ENCODE peak calls at places on chromosome 21, in nine cellular contexts. M, G, Z, O, H, W, B, T and K are unnamed samples.

GRCh38 chr21:25911730-25912401 is 177.1 kb downstream of the GABPA start:
- DNase-seq in W (peak; percentile 44), Z (peak; percentile 6), H (no peak), T (no peak), M (no peak), G (no peak), O (no peak), B (no peak), K (no peak)

GRCh38 chr21:46058339-46059145 is 39.4 kb upstream of the COL6A2 start:
- DNase-seq in T (no peak), M (no peak), B (no peak), O (no peak), H (peak; percentile 24), W (no peak), G (peak; percentile 24), Z (no peak), K (no peak)

GRCh38 chr21:17848228-17848627 is 29.1 kb upstream of the C21orf91 start:
- DNase-seq in B (peak; percentile 62), T (peak; percentile 81), Z (no peak), O (peak; percentile 87), M (peak; percentile 84), G (no peak), H (peak; percentile 20), W (no peak), K (no peak)

GRCh38 chr21:33028759-33029511 is 3.2 kb downstream of the OLIG2 start:
- DNase-seq in O (no peak), Z (no peak), W (no peak), T (no peak), M (no peak), H (no peak), G (no peak), B (peak; percentile 35), K (no peak)

GRCh38 chr21:26756491-26757159 is 88.6 kb downstream of the ADAMTS1 start:
- DNase-seq in Z (no peak), B (no peak), T (no peak), G (no peak), H (no peak), O (no peak), M (no peak), W (no peak), K (no peak)

GRCh38 chr21:35873441-35873840 is 186.9 kb downstream of the SETD4 start:
- DNase-seq in B (no peak), H (no peak), O (no peak), T (no peak), Z (no peak), M (no peak), W (no peak), G (no peak), K (no peak)

GRCh38 chr21:38999148-38999547 is 184.1 kb downstream of the PSMG1 start:
- DNase-seq in W (no peak), B (no peak), G (no peak), H (no peak), O (no peak), T (peak; percentile 9), M (no peak), Z (no peak), K (no peak)

GRCh38 chr21:15332572-15332971 is 267.8 kb upstream of the NRIP1 start:
- DNase-seq in O (no peak), G (no peak), M (no peak), Z (no peak), T (no peak), W (no peak), H (no peak), B (no peak), K (no peak)

GRCh38 chr21:16195896-16196443 is 466.2 kb downstream of the USP25 start:
- DNase-seq in B (no peak), Z (no peak), W (no peak), O (peak; percentile 14), H (no peak), M (no peak), T (peak; percentile 35), G (no peak), K (no peak)

GRCh38 chr21:27365394-27365793 is 398.5 kb upstream of the ADAMTS5 start:
- DNase-seq in T (peak; percentile 60), Z (no peak), M (no peak), G (no peak), W (no peak), O (no peak), H (no peak), B (no peak), K (no peak)

GRCh38 chr21:32626633-32627196 is 14.5 kb upstream of the CFAP298 start:
- DNase-seq in B (no peak), Z (no peak), T (peak; percentile 7), H (no peak), G (no peak), O (peak; percentile 1), W (no peak), M (no peak), K (no peak)

GRCh38 chr21:37028579-37028978 is 22.1 kb downstream of the RIPPLY3 start:
- DNase-seq in T (no peak), G (no peak), Z (no peak), W (no peak), M (no peak), O (peak; percentile 33), H (no peak), B (no peak), K (no peak)

GRCh38 chr21:33441489-33442477 is 38.0 kb downstream of the TMEM50B start:
- DNase-seq in B (peak; percentile 73), T (peak; percentile 92), H (no peak), Z (no peak), M (peak; percentile 91), W (no peak), O (peak; percentile 92), G (no peak), K (no peak)

GRCh38 chr21:24076179-24076578 is 1531.1 kb downstream of the MRPL39 start:
- DNase-seq in O (peak; percentile 18), Z (no peak), W (no peak), T (no peak), M (no peak), H (no peak), G (no peak), B (no peak), K (no peak)

GRCh38 chr21:43029785-43030184 is 45.9 kb downstream of the CBS start:
- DNase-seq in H (no peak), B (no peak), O (no peak), W (no peak), Z (no peak), M (no peak), T (no peak), G (no peak), K (no peak)

GRCh38 chr21:43031121-43031624 is 44.5 kb downstream of the CBS start:
- DNase-seq in H (no peak), G (no peak), Z (no peak), O (no peak), W (no peak), T (no peak), M (no peak), B (no peak), K (no peak)

GRCh38 chr21:43034098-43034497 is 41.5 kb downstream of the CBS start:
- DNase-seq in G (no peak), T (no peak), Z (no peak), H (no peak), W (no peak), M (no peak), O (no peak), B (no peak), K (no peak)

DNA sequence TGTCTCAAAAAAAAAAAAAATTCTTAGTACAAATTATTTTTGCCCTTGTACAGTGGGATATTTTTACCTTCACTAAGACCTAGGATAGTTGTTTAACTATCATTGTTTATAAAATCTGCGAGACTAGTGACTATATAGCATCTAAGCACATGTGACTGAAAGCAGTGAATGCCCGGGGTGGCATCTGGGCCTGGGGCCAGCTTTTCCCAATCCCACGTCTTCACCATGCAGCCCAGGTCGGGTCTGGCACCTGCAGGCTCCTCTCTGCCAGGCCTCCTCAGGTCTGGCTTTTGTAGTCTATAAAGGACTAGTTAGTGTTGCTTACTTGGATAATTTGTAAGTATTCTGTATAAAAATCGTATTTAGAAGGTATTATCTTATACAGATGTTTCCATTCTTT is 40.8 kb downstream of the CBS start:
- DNase-seq in W (no peak), T (no peak), H (no peak), Z (no peak), O (no peak), G (peak; percentile 4), B (no peak), M (no peak), K (no peak)
- TF ChIP-seq CTCF in W (no peak), T (no peak), H (no peak), Z (no peak), O (no peak), G (no peak), B (no peak), M (no peak), K (no peak)

DNA sequence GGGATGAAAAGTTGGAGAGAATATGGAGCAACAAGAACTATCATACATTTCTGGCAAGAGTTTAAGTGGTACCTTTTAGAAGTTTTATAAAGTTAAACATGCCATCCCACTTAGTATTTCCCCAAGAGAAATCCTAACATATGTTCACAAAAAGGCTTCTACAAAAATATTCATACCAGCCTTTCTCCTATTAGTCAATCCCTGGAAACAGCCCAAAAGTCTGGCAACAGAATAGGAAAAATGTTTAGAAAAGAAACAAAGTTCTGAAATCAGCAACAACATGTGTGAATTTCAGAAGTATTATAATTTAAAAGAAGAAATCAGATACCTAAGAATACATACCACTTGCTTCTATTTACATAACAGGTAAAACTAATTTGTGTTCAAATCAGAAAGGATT is 271.0 kb downstream of the DSCAM start:
- DNase-seq in O (no peak), T (no peak), W (no peak), H (no peak), B (no peak), Z (no peak), G (no peak), M (no peak), K (no peak)
- TF ChIP-seq CTCF in O (no peak), T (no peak), W (no peak), H (no peak), B (no peak), Z (no peak), G (no peak), M (no peak), K (no peak)

DNA sequence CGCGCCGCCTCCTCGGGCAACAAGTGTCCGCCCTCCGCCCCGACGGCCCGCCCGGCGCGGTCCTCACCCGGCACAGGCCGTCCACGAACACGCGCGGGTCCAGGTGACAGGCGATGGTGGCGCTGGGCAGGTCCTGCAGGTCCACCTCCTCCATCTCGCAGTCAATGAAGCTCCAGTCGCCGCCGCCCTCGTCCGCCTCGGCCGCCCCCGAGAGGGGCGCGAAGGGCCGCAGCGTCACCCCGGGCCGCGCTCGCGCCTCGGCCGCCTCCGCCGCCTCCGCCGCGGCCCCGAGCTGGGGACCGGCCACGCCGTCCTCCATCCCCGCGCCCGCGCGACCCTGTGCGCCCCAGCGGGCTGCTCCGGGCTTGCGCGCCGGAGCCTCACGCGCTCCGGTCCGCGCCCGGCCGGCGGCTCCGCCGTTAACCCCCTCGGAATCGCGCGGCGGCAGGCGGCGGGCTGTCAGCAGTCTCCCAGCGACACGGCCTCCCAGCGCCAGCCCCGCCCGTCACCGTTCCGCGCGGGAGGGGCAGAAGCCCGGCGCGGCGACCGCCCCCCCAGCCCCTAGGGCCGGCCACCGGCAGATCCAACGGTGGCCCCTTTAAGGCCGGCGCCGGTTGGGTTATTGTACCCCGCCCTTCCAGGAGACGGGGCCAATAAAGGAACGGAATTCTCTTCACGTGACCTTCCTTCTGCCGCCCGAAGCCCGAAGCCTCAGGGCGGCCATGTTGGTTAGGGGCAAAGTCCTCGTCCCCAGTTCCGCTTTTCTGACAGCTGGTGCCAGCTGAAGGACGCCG is at the start of gene RCAN1:
- DNase-seq in Z (peak; percentile 70), M (peak; percentile 75), W (peak; percentile 96), T (peak; percentile 83), G (peak; percentile 88), O (peak; percentile 94), H (peak; percentile 88), B (peak; percentile 95), K (peak; percentile 74)
- TF ChIP-seq CTCF in Z (no peak), M (no peak), W (no peak), T (no peak), G (no peak), O (no peak), H (no peak), B (no peak), K (no peak)

GRCh38 chr21:29092102-29092959 is 18.9 kb upstream of the CCT8 start:
- DNase-seq in T (peak; percentile 23), Z (no peak), O (peak; percentile 34), B (no peak), M (no peak), W (no peak), H (no peak), G (no peak), K (no peak)
- TF ChIP-seq CTCF in T (no peak), Z (no peak), O (no peak), B (no peak), M (no peak), W (no peak), H (no peak), G (no peak), K (no peak)